ENCODE peak calls at places on chromosomes 12 and 14, in eight cellular contexts. P is cardiac muscle cell, C is posterior cingulate gyrus, R is HuH-7.5, Z is AG04450, G is GM12865, M is RPMI8226, F is lower lobe of right lung. O is an unnamed sample.

GRCh38 chr12:89707623-89707991 is 1.0 kb downstream of the ATP2B1 start:
- DNase-seq in P (peak), C (no peak), R (peak), Z (no peak), G (peak), M (peak), F (peak), O (no peak)

GRCh38 chr12:27733052-27733656 is 22.5 kb downstream of the MRPS35 start:
- DNase-seq in P (peak), C (peak), R (no peak), Z (peak), G (peak), M (peak), F (no peak), O (no peak)

GRCh38 chr14:60963761-60964160 is 17.1 kb downstream of the TRMT5 start:
- DNase-seq in P (peak), C (no peak), R (no peak), Z (no peak), G (no peak), M (no peak), F (no peak), O (no peak)

GRCh38 chr12:5796171-5797091 is 148.6 kb downstream of the ANO2 start:
- DNase-seq in P (peak), C (no peak), R (peak), Z (no peak), G (peak), M (peak), F (peak), O (no peak)

GRCh38 chr12:56935157-56935556 is 949 bp upstream of the SDR9C7 start:
- DNase-seq in P (no peak), C (no peak), R (no peak), Z (no peak), G (no peak), M (no peak), F (no peak), O (no peak)

GRCh38 chr12:116783503-116784237 is 45.6 kb downstream of the RNFT2 start:
- DNase-seq in P (no peak), C (no peak), R (no peak), Z (no peak), G (no peak), M (no peak), F (peak), O (no peak)

GRCh38 chr12:47698055-47698454 is 7.8 kb downstream of the RPAP3 start:
- DNase-seq in P (no peak), C (no peak), R (no peak), Z (no peak), G (no peak), M (no peak), F (no peak), O (no peak)

GRCh38 chr14:75459791-75460190 is 32.0 kb downstream of the JDP2 start:
- DNase-seq in P (no peak), C (no peak), R (no peak), Z (no peak), G (no peak), M (no peak), F (no peak), O (no peak)

GRCh38 chr12:14065094-14065493 is 83.7 kb upstream of the GRIN2B start:
- DNase-seq in P (no peak), C (no peak), R (no peak), Z (no peak), G (no peak), M (no peak), F (no peak), O (no peak)

GRCh38 chr14:93937519-93937918 is 10.4 kb downstream of the FAM181A start:
- DNase-seq in P (no peak), C (no peak), R (no peak), Z (no peak), G (no peak), M (no peak), F (peak), O (no peak)

GRCh38 chr12:80763874-80764273 is 47.2 kb downstream of the MYF5 start:
- DNase-seq in P (peak), C (no peak), R (no peak), Z (no peak), G (peak), M (peak), F (no peak), O (no peak)

GRCh38 chr14:94532462-94532861 is 23.2 kb upstream of the SERPINA12 start:
- DNase-seq in P (no peak), C (no peak), R (no peak), Z (no peak), G (peak), M (no peak), F (no peak), O (no peak)

GRCh38 chr14:81423504-81423903 is 23.4 kb upstream of the STON2 start:
- DNase-seq in P (no peak), C (no peak), R (no peak), Z (no peak), G (no peak), M (no peak), F (peak), O (no peak)

GRCh38 chr14:102915292-102916110 is 7.0 kb upstream of the AMN start:
- DNase-seq in P (no peak), C (no peak), R (no peak), Z (no peak), G (no peak), M (no peak), F (peak), O (no peak)

GRCh38 chr14:68174446-68174845 is 354.9 kb downstream of the RAD51B start:
- DNase-seq in P (no peak), C (no peak), R (no peak), Z (no peak), G (no peak), M (no peak), F (no peak), O (no peak)

GRCh38 chr14:99123208-99123870 is 148.7 kb downstream of the BCL11B start:
- DNase-seq in P (no peak), C (no peak), R (no peak), Z (no peak), G (no peak), M (no peak), F (no peak), O (no peak)

GRCh38 chr12:47736877-47737676 is 11.8 kb upstream of the ENDOU start:
- DNase-seq in P (peak), C (peak), R (no peak), Z (peak), G (no peak), M (no peak), F (peak), O (peak)

GRCh38 chr14:73227812-73228781 is 9.2 kb upstream of the PAPLN start:
- DNase-seq in P (no peak), C (no peak), R (no peak), Z (peak), G (peak), M (no peak), F (peak), O (peak)

GRCh38 chr14:49549881-49550280 is 36.3 kb downstream of the RPS29 start:
- DNase-seq in P (no peak), C (no peak), R (no peak), Z (no peak), G (no peak), M (no peak), F (no peak), O (no peak)

GRCh38 chr12:122979908-122980191 is 631 bp upstream of the ARL6IP4 start:
- DNase-seq in P (no peak), C (no peak), R (no peak), Z (no peak), G (peak), M (peak), F (no peak), O (no peak)

GRCh38 chr12:99644629-99645028 is 2.9 kb upstream of the GARIN6 start:
- DNase-seq in P (no peak), C (no peak), R (no peak), Z (no peak), G (no peak), M (no peak), F (no peak), O (no peak)

GRCh38 chr12:55820679-55821078 is 2.8 kb downstream of the ORMDL2 start:
- DNase-seq in P (no peak), C (no peak), R (no peak), Z (no peak), G (no peak), M (no peak), F (no peak), O (no peak)

GRCh38 chr12:124188561-124189405 is 106.1 kb upstream of the RFLNA start:
- DNase-seq in P (no peak), C (peak), R (peak), Z (no peak), G (no peak), M (no peak), F (no peak), O (no peak)

GRCh38 chr12:104565606-104566243 is 109.0 kb downstream of the CHST11 start:
- DNase-seq in P (no peak), C (no peak), R (no peak), Z (no peak), G (no peak), M (no peak), F (no peak), O (no peak)

GRCh38 chr12:120457133-120457532 is 10.9 kb downstream of the GATC start:
- DNase-seq in P (peak), C (no peak), R (peak), Z (no peak), G (peak), M (no peak), F (no peak), O (no peak)

GRCh38 chr14:63652406-63652805 is 10.7 kb upstream of the WDR89 start:
- DNase-seq in P (no peak), C (no peak), R (no peak), Z (no peak), G (no peak), M (no peak), F (no peak), O (no peak)

GRCh38 chr12:39235990-39236767 is 206.7 kb downstream of the KIF21A start:
- DNase-seq in P (no peak), C (no peak), R (no peak), Z (no peak), G (no peak), M (no peak), F (no peak), O (no peak)

GRCh38 chr14:74246561-74246960 is 7.3 kb downstream of the VSX2 start:
- DNase-seq in P (no peak), C (no peak), R (no peak), Z (no peak), G (no peak), M (no peak), F (no peak), O (no peak)

GRCh38 chr14:55245657-55246268 is 25.5 kb upstream of the FBXO34 start:
- DNase-seq in P (peak), C (no peak), R (no peak), Z (no peak), G (peak), M (peak), F (no peak), O (no peak)

GRCh38 chr14:92033912-92034687 is 5.8 kb downstream of the TRIP11 start:
- DNase-seq in P (no peak), C (no peak), R (no peak), Z (no peak), G (no peak), M (no peak), F (no peak), O (no peak)

GRCh38 chr14:29271669-29272068 is 505.1 kb downstream of the FOXG1 start:
- DNase-seq in P (no peak), C (no peak), R (no peak), Z (no peak), G (no peak), M (no peak), F (no peak), O (no peak)